ENCODE peak calls at places on chromosome 13, in four cellular contexts. J is uterus, Y is fibroblast of lung, S is stomach. F is an unnamed sample.

GRCh38 chr13:67230243-67230773 is at the start of gene PCDH9:
- DNase-seq in J (peak), S (peak), Y (peak), F (peak)

GRCh38 chr13:59398127-59398526 is 765.6 kb downstream of the DIAPH3 start:
- DNase-seq in J (no peak), Y (no peak), S (no peak), F (no peak)

GRCh38 chr13:52827839-52828238 is 20.6 kb downstream of the PCDH8 start:
- DNase-seq in J (no peak), Y (no peak), S (no peak), F (no peak)

GRCh38 chr13:110128546-110128945 is 178.4 kb downstream of the COL4A1 start:
- DNase-seq in J (no peak), Y (peak), S (no peak), F (no peak)

GRCh38 chr13:97259787-97260641 is 37.9 kb downstream of the MBNL2 start:
- DNase-seq in S (no peak), J (no peak), Y (peak), F (no peak)

GRCh38 chr13:98216135-98216565 is 39.1 kb upstream of the RNF113B start:
- DNase-seq in S (peak), J (peak), Y (peak), F (no peak)

GRCh38 chr13:41565221-41565620 is 107.9 kb downstream of the RGCC start:
- DNase-seq in S (no peak), J (no peak), Y (peak), F (no peak)

GRCh38 chr13:50715402-50716146 is 127.9 kb downstream of the DLEU7 start:
- DNase-seq in J (no peak), Y (no peak), S (no peak), F (peak)

GRCh38 chr13:49220035-49220855 is at the start of gene MLNR:
- DNase-seq in J (no peak), Y (peak), S (no peak), F (no peak)

GRCh38 chr13:69903081-69903480 is 204.5 kb upstream of the ATXN8OS start:
- DNase-seq in Y (peak), S (no peak), J (no peak), F (no peak)

GRCh38 chr13:45367995-45368394 is 27.0 kb upstream of the TPT1 start:
- DNase-seq in Y (no peak), S (no peak), J (no peak), F (no peak)

GRCh38 chr13:53250977-53251376 is 222.4 kb downstream of the OLFM4 start:
- DNase-seq in Y (no peak), S (no peak), J (no peak), F (no peak)

GRCh38 chr13:32032780-32033179 is 1.2 kb downstream of the FRY start:
- DNase-seq in J (no peak), Y (no peak), S (no peak), F (no peak)

GRCh38 chr13:31955745-31956144 is 75.8 kb upstream of the FRY start:
- DNase-seq in S (no peak), Y (no peak), J (no peak), F (no peak)

GRCh38 chr13:28423010-28423409 is 71.9 kb downstream of the FLT1 start:
- DNase-seq in J (no peak), S (no peak), Y (no peak), F (peak)

GRCh38 chr13:44015808-44016207 is 136.1 kb downstream of the LACC1 start:
- DNase-seq in Y (no peak), S (no peak), J (no peak), F (no peak)

GRCh38 chr13:29676941-29677452 is 81.5 kb upstream of the SLC7A1 start:
- DNase-seq in Y (peak), J (no peak), S (no peak), F (no peak)

GRCh38 chr13:49436890-49437289 is 7.0 kb downstream of the CAB39L start:
- DNase-seq in S (no peak), Y (peak), J (peak), F (no peak)

GRCh38 chr13:30880756-30881155 is 25.3 kb upstream of the MEDAG start:
- DNase-seq in Y (peak), S (no peak), J (no peak), F (no peak)

GRCh38 chr13:68727165-68727564 is 1380.5 kb upstream of the ATXN8OS start:
- DNase-seq in S (no peak), J (no peak), Y (peak), F (no peak)

GRCh38 chr13:111382411-111382810 is 62.0 kb downstream of the TEX29 start:
- DNase-seq in Y (no peak), S (peak), J (no peak), F (no peak)

GRCh38 chr13:112102243-112102642 is 35.3 kb downstream of the SOX1 start:
- DNase-seq in Y (no peak), J (no peak), S (no peak), F (no peak)

GRCh38 chr13:30276178-30276577 is 31.2 kb downstream of the KATNAL1 start:
- DNase-seq in Y (peak), S (no peak), J (no peak), F (no peak)

GRCh38 chr13:94249512-94249911 is 230.0 kb downstream of the DCT start:
- DNase-seq in S (no peak), J (no peak), Y (peak), F (no peak)

GRCh38 chr13:25065974-25066770 is 29.8 kb upstream of the PABPC3 start:
- DNase-seq in Y (no peak), S (no peak), J (no peak), F (no peak)

GRCh38 chr13:25059943-25060342 is 36.0 kb upstream of the PABPC3 start:
- DNase-seq in J (no peak), Y (no peak), S (no peak), F (no peak)

GRCh38 chr13:25064396-25064795 is 31.5 kb upstream of the PABPC3 start:
- DNase-seq in J (no peak), Y (no peak), S (no peak), F (no peak)

GRCh38 chr13:25059166-25059565 is 36.8 kb upstream of the PABPC3 start:
- DNase-seq in S (no peak), J (no peak), Y (no peak), F (no peak)

GRCh38 chr13:25062479-25062878 is 33.5 kb upstream of the PABPC3 start:
- DNase-seq in S (no peak), Y (no peak), J (no peak), F (no peak)
- TF ChIP-seq CTCF in S (no peak), Y (no peak), J (no peak), F (no peak)

DNA sequence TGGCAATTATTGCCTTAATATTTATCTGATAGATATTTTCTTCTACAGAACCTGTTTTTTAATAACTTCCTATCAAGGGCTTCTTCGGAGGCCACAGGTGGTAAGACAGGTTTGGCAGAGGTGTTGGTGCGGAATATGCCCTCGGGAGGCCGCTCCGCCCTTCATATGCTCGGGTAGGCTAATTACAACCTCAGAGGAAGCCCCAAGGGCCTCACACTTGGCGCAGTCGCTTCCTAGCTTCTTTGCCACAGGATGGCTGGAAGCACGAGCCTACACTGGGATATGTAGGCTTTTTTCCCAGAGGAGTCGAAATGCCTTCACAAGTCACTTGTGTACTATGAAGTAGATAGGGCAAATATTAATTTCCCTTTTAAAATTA is 68.8 kb downstream of the LMO7 start:
- DNase-seq in J (no peak), S (peak), Y (no peak), F (no peak)
- TF ChIP-seq CTCF in J (no peak), S (no peak), Y (no peak), F (no peak)

DNA sequence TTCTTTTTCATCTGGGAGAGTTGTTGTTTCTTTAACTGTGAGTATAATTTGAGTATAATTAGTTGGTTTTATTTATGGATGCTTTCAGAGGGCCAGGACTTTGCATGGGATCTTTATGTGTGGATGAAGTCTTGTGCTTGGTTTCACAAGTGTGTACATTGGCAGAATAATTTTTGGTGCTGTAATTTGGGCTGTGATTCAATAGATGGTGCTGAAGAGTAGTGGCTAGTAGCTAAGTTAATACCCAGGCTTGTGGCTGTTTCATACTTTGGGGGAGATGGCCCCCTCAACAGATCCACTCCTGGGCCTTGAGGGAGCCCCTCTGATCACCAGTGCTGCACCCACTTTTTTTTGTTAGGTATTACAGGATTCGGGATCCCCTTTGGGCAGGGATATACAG is 1142.4 kb downstream of the SLITRK1 start:
- DNase-seq in J (no peak), S (no peak), Y (no peak), F (no peak)
- TF ChIP-seq CTCF in J (no peak), S (no peak), Y (peak), F (no peak)

DNA sequence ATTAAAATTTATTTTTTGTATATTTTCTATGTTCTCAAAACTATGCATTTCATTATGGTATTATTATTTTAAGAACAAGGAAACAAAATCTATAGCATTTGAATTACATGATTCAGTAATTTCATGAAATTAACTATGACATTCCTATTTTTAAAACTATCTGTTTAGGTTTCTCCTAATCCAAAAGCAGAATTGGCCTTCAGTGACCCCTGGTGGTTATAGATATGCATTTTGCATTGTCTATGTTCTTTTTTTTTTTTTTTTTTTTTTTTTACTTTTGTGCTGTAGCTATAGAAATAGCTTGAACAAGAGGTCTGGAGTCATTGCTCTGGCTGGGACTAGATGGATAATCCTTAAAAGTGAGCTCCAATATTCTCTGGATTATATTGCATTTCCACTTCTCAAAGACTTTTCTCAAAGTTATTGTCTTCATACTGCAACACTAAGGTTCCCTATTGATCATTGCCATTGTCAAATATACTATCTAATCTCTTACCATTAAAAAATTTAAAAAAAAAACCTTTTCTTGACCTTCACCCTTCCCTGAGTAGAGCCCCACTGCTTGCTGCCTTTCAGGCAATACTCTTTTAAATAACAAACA is 15.9 kb upstream of the DNAJC3 start:
- DNase-seq in S (no peak), Y (peak), J (no peak), F (no peak)
- TF ChIP-seq CTCF in S (no peak), Y (peak), J (peak), F (peak)

DNA sequence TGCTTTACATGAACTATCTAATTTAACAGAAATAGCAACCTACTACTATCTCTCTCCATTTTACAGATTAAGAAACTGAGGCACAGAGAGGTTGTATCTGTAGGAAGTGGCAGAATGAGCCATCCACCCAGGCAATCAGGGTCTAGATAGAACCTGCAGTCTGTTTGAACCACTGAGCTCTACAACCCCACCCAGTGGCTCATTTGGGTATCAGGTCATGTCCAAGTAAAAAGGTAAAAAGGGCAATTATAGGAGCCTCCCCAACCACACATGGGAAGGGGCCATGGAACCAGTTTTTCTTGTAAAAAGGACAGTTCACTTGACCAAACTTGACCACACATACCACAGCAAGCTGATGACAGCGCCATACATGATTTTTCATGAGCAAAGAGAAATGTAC is 92.9 kb upstream of the SGCG start:
- DNase-seq in Y (peak), J (no peak), S (no peak), F (no peak)
- TF ChIP-seq CTCF in Y (peak), J (no peak), S (no peak), F (peak)